ENCODE peak calls at places on chromosomes 16 and 17, in four cellular contexts. Z is fibroblast of lung, V is A549, M is brain microvascular endothelial cell. X is an unnamed sample.

GRCh38 chr17:82534401-82534812 is 14.9 kb downstream of the FOXK2 start:
- DNase-seq in Z (no peak), V (no peak), M (no peak), X (no peak)

GRCh38 chr16:66516172-66516807 is 33.6 kb downstream of the TK2 start:
- DNase-seq in Z (peak), V (no peak), M (no peak), X (no peak)

GRCh38 chr16:1208239-1208830 is 16.7 kb downstream of the TPSG1 start:
- DNase-seq in Z (no peak), V (no peak), M (no peak), X (no peak)

GRCh38 chr17:28065706-28066105 is 23.2 kb downstream of the NLK start:
- DNase-seq in Z (peak), V (no peak), M (peak), X (no peak)

GRCh38 chr16:4663756-4664465 is 29.5 kb upstream of the NUDT16L1 start:
- DNase-seq in Z (peak), V (no peak), M (peak), X (no peak)

GRCh38 chr17:10139560-10139959 is 58.8 kb downstream of the GAS7 start:
- DNase-seq in Z (no peak), V (no peak), M (no peak), X (no peak)

GRCh38 chr17:67818110-67819002 is 6.9 kb upstream of the BPTF start:
- DNase-seq in Z (no peak), V (no peak), M (no peak), X (no peak)

GRCh38 chr16:85396879-85397871 is 215.9 kb upstream of the GSE1 start:
- DNase-seq in Z (no peak), V (no peak), M (no peak), X (peak)

GRCh38 chr17:11515901-11516300 is 82.4 kb upstream of the DNAH9 start:
- DNase-seq in Z (no peak), V (no peak), M (no peak), X (no peak)

GRCh38 chr17:49218941-49219913 is 8.7 kb downstream of the ABI3 start:
- DNase-seq in Z (no peak), V (no peak), M (no peak), X (no peak)

GRCh38 chr17:78838574-78839005 is 2.0 kb downstream of the USP36 start:
- DNase-seq in Z (no peak), V (no peak), M (no peak), X (no peak)

GRCh38 chr16:89093602-89094251 is at the start of gene ACSF3:
- DNase-seq in Z (peak), V (peak), M (peak), X (no peak)

GRCh38 chr16:75861981-75862380 is 135.7 kb upstream of the CPHXL start:
- DNase-seq in Z (no peak), V (no peak), M (no peak), X (no peak)

GRCh38 chr17:48236681-48237134 is 129.1 kb downstream of the SNX11 start:
- DNase-seq in Z (peak), V (peak), M (peak), X (no peak)

GRCh38 chr17:20232611-20233010 is 223.5 kb downstream of the SPECC1 start:
- DNase-seq in Z (no peak), V (no peak), M (no peak), X (no peak)

GRCh38 chr16:9836118-9836736 is 346.0 kb downstream of the GRIN2A start:
- DNase-seq in Z (peak), V (no peak), M (peak), X (no peak)

GRCh38 chr17:33511670-33512069 is 218.6 kb upstream of the ASIC2 start:
- DNase-seq in Z (no peak), V (no peak), M (no peak), X (no peak)

GRCh38 chr16:49560018-49560830 is 186.6 kb downstream of the C16orf78 start:
- DNase-seq in Z (peak), V (no peak), M (no peak), X (peak)

GRCh38 chr16:62738631-62739030 is 702.4 kb upstream of the CDH8 start:
- DNase-seq in Z (no peak), V (no peak), M (no peak), X (no peak)

GRCh38 chr17:3911271-3912053 is 4.8 kb downstream of the P2RX1 start:
- DNase-seq in Z (no peak), V (no peak), M (no peak), X (peak)

GRCh38 chr16:58814348-58814801 is 80.3 kb upstream of the GOT2 start:
- DNase-seq in Z (peak), V (peak), M (peak), X (peak)

GRCh38 chr16:31094088-31094423 is 541 bp downstream of the VKORC1 start:
- DNase-seq in Z (peak), V (no peak), M (no peak), X (no peak)

GRCh38 chr16:27445502-27446175 is 43.7 kb downstream of the IL21R start:
- DNase-seq in Z (no peak), V (no peak), M (no peak), X (no peak)

GRCh38 chr17:49548506-49549310 is 27.0 kb upstream of the NXPH3 start:
- DNase-seq in Z (peak), V (peak), M (peak), X (no peak)

GRCh38 chr17:30997270-30997669 is 26.4 kb downstream of the RNF135 start:
- DNase-seq in Z (no peak), V (no peak), M (no peak), X (no peak)

X was measured in NCI-H1694 treated with DMSO at 0.1 percent for 48 hours.